ENCODE peak calls at places on chromosome 11, in nine cellular contexts. E is psoas muscle; H is M059J; F is stimulated activated CD8-positive, alpha-beta memory T cell treated with anti-CD3 and anti-CD28 coated beads, Interleukin-15, amount 100 ng/mL, for 4 hours; Y is MCF 10A; J is activated CD4-positive, alpha-beta T cell treated with anti-CD3 and anti-CD28 coated beads, Interleukin-2, amount 50 U/mL, for 4 hours; D is uterus; C is Calu3; S is stimulated activated CD4-positive, alpha-beta T cell treated with anti-CD3 and anti-CD28 coated beads, Interleukin-1b, Interleukin-23, amount 100 ng/mL, for 24 hours. L is an unnamed sample.

GRCh38 chr11:112012877-112013276 is 12.3 kb upstream of the DLAT start:
- DNase-seq in E (no peak), H (peak; percentile 37), F (no peak), Y (peak; percentile 76), J (no peak), D (no peak), C (no peak), S (no peak), L (no peak)

GRCh38 chr11:20451568-20451967 is 64.1 kb downstream of the PRMT3 start:
- DNase-seq in E (no peak), H (no peak), F (no peak), Y (peak; percentile 76), J (no peak), D (no peak), C (no peak), S (no peak), L (no peak)

GRCh38 chr11:45322891-45323597 is 36.9 kb upstream of the SYT13 start:
- DNase-seq in E (no peak), H (no peak), F (no peak), Y (no peak), J (no peak), D (no peak), C (no peak), S (no peak), L (no peak)

GRCh38 chr11:75691804-75692203 is 23.0 kb upstream of the MAP6 start:
- DNase-seq in E (no peak), H (no peak), F (no peak), Y (no peak), J (no peak), D (peak; percentile 46), C (no peak), S (no peak), L (no peak)

GRCh38 chr11:43583548-43583947 is 97.0 kb upstream of the HSD17B12 start:
- DNase-seq in E (no peak), H (no peak), F (no peak), Y (no peak), J (no peak), D (no peak), C (no peak), S (no peak), L (no peak)

GRCh38 chr11:107928046-107928766 is at the start of gene RAB39A:
- DNase-seq in E (peak; percentile 81), H (peak; percentile 96), F (peak; percentile 50), Y (peak; percentile 95), J (peak; percentile 59), D (peak; percentile 20), C (peak; percentile 70), S (peak; percentile 52), L (peak; percentile 91)

GRCh38 chr11:13962562-13963168 is at the start of gene SPON1:
- DNase-seq in E (peak; percentile 20), H (no peak), F (no peak), Y (no peak), J (peak; percentile 44), D (peak; percentile 42), C (no peak), S (peak; percentile 31), L (peak; percentile 51)

GRCh38 chr11:31757245-31757835 is 53.8 kb downstream of the PAX6 start:
- DNase-seq in E (no peak), H (no peak), F (no peak), Y (no peak), J (no peak), D (no peak), C (no peak), S (no peak), L (no peak)

GRCh38 chr11:16774920-16775603 is 36.6 kb downstream of the C11orf58 start:
- DNase-seq in E (no peak), H (no peak), F (no peak), Y (no peak), J (no peak), D (no peak), C (no peak), S (no peak), L (no peak)

GRCh38 chr11:67437082-67437821 is at the start of gene PTPRCAP:
- DNase-seq in E (no peak), H (no peak), F (peak; percentile 57), Y (no peak), J (peak; percentile 55), D (no peak), C (no peak), S (no peak), L (peak; percentile 41)